ENCODE peak calls at places on chromosomes 16 and 17, in six cellular contexts. X is activated B cell treated with CpG ODN at 0.5 μM for 24 hours; H is A172; E is NCI-H1105 treated with DMSO at 0.1 percent for 48 hours; K is choroid plexus epithelial cell; M is activated CD8-positive, alpha-beta T cell treated with anti-CD3 and anti-CD28 coated beads, Interleukin-2, amount 10 ng/mL, durations not matched to agents 7 days and 5 days. A is an unnamed sample.
A peak's percentile ranks its signal among the peaks of the same experiment; 100 is the strongest.

GRCh38 chr16:48846277-48846676 is 236.3 kb upstream of the N4BP1 start:
- DNase-seq in X (no peak), H (no peak), E (no peak), K (no peak), M (no peak), A (no peak)

GRCh38 chr16:56140645-56141044 is 50.6 kb upstream of the GNAO1 start:
- DNase-seq in X (no peak), H (no peak), E (no peak), K (no peak), M (no peak), A (no peak)

GRCh38 chr17:80853076-80853475 is 138.6 kb upstream of the CHMP6 start:
- DNase-seq in X (no peak), H (no peak), E (no peak), K (no peak), M (no peak), A (no peak)

GRCh38 chr17:60260540-60260939 is 110.8 kb downstream of the CA4 start:
- DNase-seq in X (no peak), H (no peak), E (no peak), K (no peak), M (no peak), A (no peak)

GRCh38 chr17:337866-338265 is 14.7 kb downstream of the RPH3AL start:
- DNase-seq in X (no peak), H (no peak), E (no peak), K (no peak), M (no peak), A (no peak)

GRCh38 chr17:27760069-27760885 is 40.1 kb downstream of the NOS2 start:
- DNase-seq in X (peak; percentile 73), H (peak; percentile 43), E (peak; percentile 27), K (peak; percentile 57), M (peak; percentile 73), A (peak; percentile 57)

GRCh38 chr17:66450008-66450856 is 147.8 kb downstream of the PRKCA start:
- DNase-seq in X (no peak), H (no peak), E (no peak), K (peak; percentile 41), M (no peak), A (no peak)

GRCh38 chr17:72714357-72714966 is 378.0 kb downstream of the SLC39A11 start:
- DNase-seq in X (no peak), H (no peak), E (no peak), K (peak; percentile 47), M (no peak), A (no peak)

GRCh38 chr17:78359216-78359935 is 501 bp downstream of the SOCS3 start:
- DNase-seq in X (peak; percentile 54), H (no peak), E (peak; percentile 31), K (peak; percentile 72), M (no peak), A (no peak)

GRCh38 chr16:50296807-50297206 is 30.5 kb downstream of the ADCY7 start:
- DNase-seq in X (no peak), H (no peak), E (no peak), K (no peak), M (no peak), A (peak; percentile 13)

GRCh38 chr17:13415877-13416416 is 185.8 kb downstream of the HS3ST3A1 start:
- DNase-seq in X (no peak), H (peak; percentile 65), E (peak; percentile 74), K (peak; percentile 90), M (no peak), A (peak; percentile 67)

GRCh38 chr16:67967956-67968439 is 439 bp downstream of the SLC12A4 start:
- DNase-seq in X (peak; percentile 44), H (no peak), E (no peak), K (peak; percentile 28), M (peak; percentile 48), A (peak; percentile 18)

GRCh38 chr17:60103957-60104356 is 25.2 kb upstream of the HEATR6 start:
- DNase-seq in X (no peak), H (no peak), E (no peak), K (no peak), M (peak; percentile 6), A (no peak)

GRCh38 chr17:58344047-58344790 is 7.8 kb downstream of the SUPT4H1 start:
- DNase-seq in X (peak; percentile 71), H (no peak), E (no peak), K (peak; percentile 48), M (peak; percentile 91), A (no peak)

GRCh38 chr16:22670044-22670536 is 143.9 kb upstream of the HS3ST2 start:
- DNase-seq in X (no peak), H (no peak), E (no peak), K (peak; percentile 28), M (no peak), A (no peak)

GRCh38 chr17:60422162-60422665 is at the start of gene CHCT1:
- DNase-seq in X (no peak), H (no peak), E (no peak), K (no peak), M (no peak), A (no peak)

GRCh38 chr16:51153275-51153991 is 2.4 kb upstream of the SALL1 start:
- DNase-seq in X (no peak), H (peak; percentile 18), E (no peak), K (no peak), M (no peak), A (no peak)

GRCh38 chr16:86865866-86866675 is 287.7 kb downstream of the FOXL1 start:
- DNase-seq in X (no peak), H (no peak), E (no peak), K (no peak), M (no peak), A (peak; percentile 42)

GRCh38 chr17:65588194-65588808 is 26.9 kb upstream of the AXIN2 start:
- DNase-seq in X (no peak), H (peak; percentile 71), E (peak; percentile 49), K (no peak), M (no peak), A (peak; percentile 49)

GRCh38 chr16:19400709-19401108 is 17.0 kb upstream of the TMC5 start:
- DNase-seq in X (no peak), H (no peak), E (no peak), K (no peak), M (no peak), A (no peak)

GRCh38 chr16:2983706-2984136 is 3.5 kb upstream of the PKMYT1 start:
- DNase-seq in X (peak; percentile 70), H (peak; percentile 79), E (peak; percentile 45), K (peak; percentile 69), M (peak; percentile 81), A (peak; percentile 86)

GRCh38 chr16:30117768-30118167 is 4.4 kb upstream of the GDPD3 start:
- DNase-seq in X (no peak), H (no peak), E (no peak), K (no peak), M (no peak), A (no peak)

GRCh38 chr16:85639529-85640253 is 26.6 kb downstream of the GSE1 start:
- DNase-seq in X (no peak), H (no peak), E (no peak), K (no peak), M (no peak), A (no peak)

GRCh38 chr16:48215738-48216137 is 28.4 kb upstream of the LONP2 start:
- DNase-seq in X (no peak), H (no peak), E (no peak), K (no peak), M (no peak), A (no peak)

GRCh38 chr16:6247771-6248170 is 1084.9 kb upstream of the RBFOX1 start:
- DNase-seq in X (no peak), H (no peak), E (no peak), K (no peak), M (no peak), A (no peak)

GRCh38 chr16:59683709-59684108 is 949.6 kb upstream of the GOT2 start:
- DNase-seq in X (no peak), H (no peak), E (no peak), K (no peak), M (no peak), A (peak; percentile 13)

GRCh38 chr17:41420134-41420533 is 4.3 kb downstream of the KRT37 start:
- DNase-seq in X (no peak), H (no peak), E (no peak), K (no peak), M (no peak), A (peak; percentile 64)

GRCh38 chr17:60631119-60631518 is 31.1 kb downstream of the PPM1D start:
- DNase-seq in X (no peak), H (no peak), E (no peak), K (peak; percentile 29), M (no peak), A (no peak)

GRCh38 chr16:70696952-70697600 is 11.2 kb upstream of the MTSS2 start:
- DNase-seq in X (no peak), H (peak; percentile 74), E (no peak), K (no peak), M (peak; percentile 80), A (peak; percentile 67)

GRCh38 chr16:1300664-1301476 is 8.6 kb upstream of the UBE2I start:
- DNase-seq in X (peak; percentile 83), H (no peak), E (no peak), K (peak; percentile 58), M (peak; percentile 80), A (peak; percentile 61)

GRCh38 chr16:64773638-64774037 is 348.2 kb downstream of the CDH11 start:
- DNase-seq in X (no peak), H (no peak), E (no peak), K (no peak), M (no peak), A (no peak)

GRCh38 chr17:55845385-55845784 is 94.5 kb downstream of the PCTP start:
- DNase-seq in X (no peak), H (no peak), E (no peak), K (peak; percentile 47), M (peak; percentile 26), A (no peak)

A was measured in PC-3.